ENCODE peak calls at places on chromosome 10, in seven cellular contexts. N is HepG2, S is Karpas-422, I is HCT116, J is fibroblast of lung, A is PC-9, D is IMR-90. F is an unnamed sample.

GRCh38 chr10:79342811-79343541 is 4.3 kb upstream of the PPIF start:
- DNase-seq in D (peak; percentile 29), J (no peak), N (no peak), I (no peak), A (no peak), S (no peak), F (no peak)

GRCh38 chr10:86411281-86411841 is 44.8 kb upstream of the GRID1 start:
- DNase-seq in J (peak; percentile 89), I (no peak), N (peak; percentile 58), D (peak; percentile 86), S (peak; percentile 74), A (no peak), F (peak; percentile 90)

GRCh38 chr10:130725474-130725970 is 586.0 kb downstream of the TCERG1L start:
- DNase-seq in I (no peak), A (no peak), J (no peak), N (no peak), S (no peak), D (no peak), F (no peak)

GRCh38 chr10:70440296-70441160 is 953 bp downstream of the NODAL start:
- DNase-seq in N (no peak), S (no peak), D (no peak), A (no peak), J (no peak), I (no peak), F (peak; percentile 83)

GRCh38 chr10:21702633-21703111 is 168.6 kb downstream of the MLLT10 start:
- DNase-seq in S (no peak), A (no peak), I (no peak), D (no peak), N (no peak), J (no peak), F (no peak)

GRCh38 chr10:58384095-58384494 is 1.1 kb upstream of the TFAM start:
- DNase-seq in A (no peak), J (peak; percentile 5), D (no peak), N (no peak), S (peak; percentile 78), I (no peak), F (peak; percentile 31)

GRCh38 chr10:55280696-55281095 is 479.7 kb upstream of the PCDH15 start:
- DNase-seq in D (no peak), S (no peak), I (no peak), A (no peak), J (no peak), N (no peak), F (no peak)

GRCh38 chr10:33398796-33399195 is 64.3 kb upstream of the NRP1 start:
- DNase-seq in J (no peak), N (no peak), A (no peak), I (no peak), D (no peak), S (no peak), F (no peak)

GRCh38 chr10:60446855-60447254 is 57.2 kb upstream of the ANK3 start:
- DNase-seq in D (no peak), N (no peak), S (no peak), J (peak; percentile 49), A (peak; percentile 76), I (no peak), F (no peak)

GRCh38 chr10:109933984-109934565 is 10.8 kb upstream of the XPNPEP1 start:
- DNase-seq in S (no peak), I (no peak), A (no peak), D (peak; percentile 52), N (no peak), J (no peak), F (no peak)

GRCh38 chr10:49602380-49603023 is 7.6 kb upstream of the SLC18A3 start:
- DNase-seq in N (no peak), J (no peak), I (no peak), S (no peak), D (no peak), A (no peak), F (peak; percentile 69)

GRCh38 chr10:28681928-28682750 is 4.8 kb downstream of the BAMBI start:
- DNase-seq in S (no peak), J (no peak), A (no peak), I (no peak), N (no peak), D (no peak), F (no peak)

GRCh38 chr10:101467286-101467770 is 113.4 kb downstream of the BTRC start:
- DNase-seq in A (peak; percentile 79), S (peak; percentile 74), D (peak; percentile 78), N (peak; percentile 67), I (peak; percentile 76), J (peak; percentile 74), F (no peak)

GRCh38 chr10:62019685-62020361 is 118.3 kb downstream of the ARID5B start:
- DNase-seq in A (no peak), J (peak; percentile 69), S (no peak), N (no peak), D (no peak), I (no peak), F (no peak)

GRCh38 chr10:125081931-125082330 is 78.4 kb downstream of the CTBP2 start:
- DNase-seq in N (no peak), D (no peak), A (no peak), I (no peak), J (no peak), S (no peak), F (no peak)

GRCh38 chr10:86970152-86970886 is 2.0 kb downstream of the ADIRF start:
- DNase-seq in S (no peak), A (peak; percentile 52), D (peak; percentile 51), J (peak; percentile 51), N (no peak), I (peak; percentile 62), F (peak; percentile 96)

GRCh38 chr10:48582970-48583369 is 21.9 kb downstream of the ARHGAP22 start:
- DNase-seq in S (no peak), A (no peak), N (no peak), J (no peak), D (no peak), I (no peak), F (no peak)

GRCh38 chr10:34739915-34740314 is 75.2 kb downstream of the PARD3 start:
- DNase-seq in D (peak; percentile 91), N (no peak), I (no peak), A (no peak), S (no peak), J (peak; percentile 92), F (peak; percentile 64)

GRCh38 chr10:76973091-76973514 is 664.5 kb downstream of the KCNMA1 start:
- DNase-seq in N (no peak), A (no peak), J (no peak), I (no peak), S (no peak), D (no peak), F (no peak)

GRCh38 chr10:625335-625699 is 64.2 kb downstream of the DIP2C start:
- DNase-seq in N (no peak), D (no peak), A (no peak), S (no peak), I (no peak), J (peak; percentile 31), F (no peak)

GRCh38 chr10:78207216-78207615 is 173.6 kb downstream of the RPS24 start:
- DNase-seq in A (no peak), J (no peak), D (no peak), I (no peak), S (no peak), N (no peak), F (no peak)
- H3K4me2 ChIP-seq in A (no peak overlapping the region), J (no peak overlapping the region), D (no peak overlapping the region), I (no peak overlapping the region), S (no peak overlapping the region), N (no peak overlapping the region), F (peak overlapping the region; percentile 61)

DNA sequence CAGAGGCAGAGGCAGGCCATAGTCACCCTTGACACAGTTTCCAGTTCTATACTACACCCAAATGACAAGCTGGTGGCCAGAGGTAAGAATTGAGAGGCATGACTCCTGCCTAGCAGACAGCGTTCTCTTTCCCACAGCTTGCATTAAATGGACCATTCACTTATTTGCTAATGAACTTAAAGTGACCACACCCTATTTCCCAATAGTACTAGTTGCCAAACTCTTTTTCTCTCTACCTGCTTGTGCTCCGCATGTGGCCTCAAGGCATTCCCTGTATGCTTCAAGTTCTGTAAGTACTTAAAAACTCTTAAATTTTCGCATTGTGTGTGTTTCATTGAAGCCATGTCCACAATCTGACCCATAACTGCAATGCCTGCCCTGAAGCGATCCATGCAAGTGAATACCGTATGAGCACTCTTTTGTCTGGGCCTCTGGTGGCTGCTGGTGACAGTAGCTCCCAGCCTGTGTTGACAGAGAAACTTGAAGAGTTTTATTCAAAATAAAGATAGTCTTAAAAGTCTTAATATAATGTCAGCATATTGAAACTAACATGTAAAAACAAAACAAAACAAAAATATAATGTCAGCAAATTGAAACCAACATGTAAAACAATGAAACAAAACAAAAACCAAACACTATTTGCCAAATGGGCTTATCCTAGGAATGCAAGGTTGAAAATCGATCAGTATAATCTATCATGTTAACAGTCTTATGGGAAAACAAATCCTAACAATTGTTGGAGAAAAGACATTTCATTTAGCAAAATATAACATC is 73.6 kb downstream of the CCSER2 start:
- DNase-seq in S (no peak), J (no peak), D (no peak), N (no peak), I (no peak), A (peak; percentile 91), F (no peak)
- H3K27ac ChIP-seq in S (no peak overlapping the region), J (no peak overlapping the region), D (no peak overlapping the region), N (no peak overlapping the region), I (no peak overlapping the region), A (peak overlapping the region; percentile 16), F (no peak overlapping the region)

DNA sequence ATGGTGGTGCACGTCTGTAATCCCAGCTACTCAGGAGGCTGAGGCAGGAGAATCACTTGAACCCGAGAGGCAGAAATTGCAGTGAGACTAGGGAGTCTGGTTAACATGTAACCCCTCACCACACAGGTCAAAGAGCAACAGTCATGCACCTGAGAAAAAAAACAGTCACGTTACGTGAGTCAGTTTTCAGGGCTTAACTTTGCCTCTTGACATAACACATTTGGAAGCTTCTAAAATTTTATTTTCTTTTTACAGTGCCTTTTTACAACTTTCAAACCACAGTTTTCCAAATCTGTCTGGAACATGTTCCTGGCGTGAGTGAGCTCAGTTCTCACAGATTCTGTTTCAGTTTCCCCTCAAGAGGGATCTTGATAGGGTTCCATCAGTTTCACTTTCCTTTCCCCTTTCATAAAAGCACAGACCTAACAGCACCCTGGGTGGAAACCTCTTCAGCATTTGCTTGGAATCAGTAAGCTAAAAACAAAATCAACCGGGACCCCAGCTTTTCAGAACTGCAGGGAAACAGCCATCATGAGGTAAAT is 4.4 kb downstream of the IFIT3 start:
- DNase-seq in I (no peak), S (peak; percentile 58), D (peak; percentile 78), A (no peak), J (peak; percentile 60), N (peak; percentile 41), F (peak; percentile 82)
- H3K4me3 ChIP-seq in I (no peak overlapping the region), S (peak overlapping the region; percentile 55), D (peak overlapping the region; percentile 37), A (no peak overlapping the region), J (peak overlapping the region; percentile 58), N (peak overlapping the region; percentile 47), F (peak overlapping the region; percentile 69)

GRCh38 chr10:16999665-17000451 is 129.8 kb downstream of the CUBN start:
- DNase-seq in N (no peak), D (peak; percentile 85), J (peak; percentile 69), S (no peak), I (no peak), A (no peak), F (no peak)
- H3K4me2 ChIP-seq in N (no peak overlapping the region), D (peak overlapping the region; percentile 73), J (no peak overlapping the region), S (no peak overlapping the region), I (no peak overlapping the region), A (no peak overlapping the region), F (peak overlapping the region; percentile 26)